ENCODE peak calls at places on chromosomes 11 and 22, in seven cellular contexts. One of them, this sample, is unnamed.
A peak's percentile ranks its signal among the peaks of the same experiment; 100 is the strongest.

GRCh38 chr22:38335077-38335476 is 17.8 kb upstream of the CSNK1E start:
- DNase-seq in PC-9: no peak
- DNase-seq in left ventricle myocardium inferior: no peak
- DNase-seq in aorta: no peak
- DNase-seq in prostate gland: no peak
- DNase-seq in body of pancreas: no peak
- DNase-seq in HCT116: no peak
- DNase-seq in this sample: no peak

GRCh38 chr22:40694409-40694808 is 15.1 kb downstream of the MCHR1 start:
- DNase-seq in left ventricle myocardium inferior: no peak
- DNase-seq in HCT116: no peak
- DNase-seq in prostate gland: peak; percentile 52
- DNase-seq in aorta: no peak
- DNase-seq in body of pancreas: no peak
- DNase-seq in PC-9: no peak
- DNase-seq in this sample: no peak

GRCh38 chr11:18071098-18071705 is 25.1 kb upstream of the TPH1 start:
- DNase-seq in body of pancreas: no peak
- DNase-seq in left ventricle myocardium inferior: no peak
- DNase-seq in HCT116: no peak
- DNase-seq in PC-9: no peak
- DNase-seq in prostate gland: no peak
- DNase-seq in aorta: no peak
- DNase-seq in this sample: no peak

GRCh38 chr11:6742260-6742659 is 29.5 kb downstream of the OR2AG2 start:
- DNase-seq in prostate gland: no peak
- DNase-seq in body of pancreas: no peak
- DNase-seq in HCT116: no peak
- DNase-seq in left ventricle myocardium inferior: no peak
- DNase-seq in aorta: no peak
- DNase-seq in PC-9: no peak
- DNase-seq in this sample: no peak

GRCh38 chr22:35837328-35837727 is 119.7 kb downstream of the APOL5 start:
- DNase-seq in left ventricle myocardium inferior: no peak
- DNase-seq in body of pancreas: no peak
- DNase-seq in prostate gland: no peak
- DNase-seq in HCT116: no peak
- DNase-seq in aorta: no peak
- DNase-seq in PC-9: no peak
- DNase-seq in this sample: no peak

GRCh38 chr11:35932641-35933571 is 11.0 kb upstream of the LDLRAD3 start:
- DNase-seq in body of pancreas: no peak
- DNase-seq in prostate gland: no peak
- DNase-seq in HCT116: no peak
- DNase-seq in PC-9: no peak
- DNase-seq in aorta: no peak
- DNase-seq in left ventricle myocardium inferior: no peak
- DNase-seq in this sample: no peak

GRCh38 chr11:11422291-11423128 is 69.5 kb upstream of the CSNK2A3 start:
- DNase-seq in left ventricle myocardium inferior: no peak
- DNase-seq in prostate gland: peak; percentile 49
- DNase-seq in aorta: no peak
- DNase-seq in PC-9: no peak
- DNase-seq in HCT116: no peak
- DNase-seq in body of pancreas: peak; percentile 22
- DNase-seq in this sample: no peak

GRCh38 chr22:20604776-20605221 is 97.4 kb downstream of the MED15 start:
- DNase-seq in aorta: no peak
- DNase-seq in left ventricle myocardium inferior: no peak
- DNase-seq in body of pancreas: no peak
- DNase-seq in HCT116: no peak
- DNase-seq in prostate gland: no peak
- DNase-seq in PC-9: no peak
- DNase-seq in this sample: no peak

GRCh38 chr11:85772700-85773099 is 38.2 kb downstream of the SYTL2 start:
- DNase-seq in PC-9: no peak
- DNase-seq in prostate gland: no peak
- DNase-seq in HCT116: no peak
- DNase-seq in aorta: no peak
- DNase-seq in left ventricle myocardium inferior: no peak
- DNase-seq in body of pancreas: no peak
- DNase-seq in this sample: no peak

GRCh38 chr11:7986768-7987559 is at the start of gene EIF3F:
- DNase-seq in body of pancreas: peak; percentile 94
- DNase-seq in PC-9: peak; percentile 84
- DNase-seq in prostate gland: peak; percentile 97
- DNase-seq in aorta: peak; percentile 93
- DNase-seq in HCT116: peak; percentile 100
- DNase-seq in left ventricle myocardium inferior: peak; percentile 84
- DNase-seq in this sample: peak; percentile 95

GRCh38 chr22:41479671-41480396 is 10.9 kb downstream of the ACO2 start:
- DNase-seq in aorta: peak; percentile 68
- DNase-seq in PC-9: no peak
- DNase-seq in left ventricle myocardium inferior: no peak
- DNase-seq in prostate gland: no peak
- DNase-seq in HCT116: no peak
- DNase-seq in body of pancreas: no peak
- DNase-seq in this sample: no peak

GRCh38 chr22:21865041-21865440 is 2.4 kb downstream of the MAPK1 start:
- DNase-seq in body of pancreas: peak; percentile 45
- DNase-seq in PC-9: no peak
- DNase-seq in HCT116: no peak
- DNase-seq in aorta: no peak
- DNase-seq in prostate gland: peak; percentile 24
- DNase-seq in left ventricle myocardium inferior: no peak
- DNase-seq in this sample: no peak

GRCh38 chr22:48579035-48579914 is 1248.4 kb downstream of the BRD1 start:
- DNase-seq in left ventricle myocardium inferior: no peak
- DNase-seq in HCT116: no peak
- DNase-seq in prostate gland: no peak
- DNase-seq in PC-9: no peak
- DNase-seq in body of pancreas: no peak
- DNase-seq in aorta: no peak
- DNase-seq in this sample: no peak

GRCh38 chr22:31829505-31829904 is 75.7 kb downstream of the DEPDC5 start:
- DNase-seq in left ventricle myocardium inferior: no peak
- DNase-seq in body of pancreas: no peak
- DNase-seq in prostate gland: no peak
- DNase-seq in PC-9: peak; percentile 72
- DNase-seq in aorta: no peak
- DNase-seq in HCT116: peak; percentile 89
- DNase-seq in this sample: no peak

GRCh38 chr22:46482311-46482710 is 55.1 kb downstream of the CELSR1 start:
- DNase-seq in aorta: no peak
- DNase-seq in body of pancreas: no peak
- DNase-seq in HCT116: no peak
- DNase-seq in prostate gland: no peak
- DNase-seq in PC-9: no peak
- DNase-seq in left ventricle myocardium inferior: no peak
- DNase-seq in this sample: no peak

GRCh38 chr11:28659716-28660348 is 551.6 kb downstream of the METTL15 start:
- DNase-seq in body of pancreas: no peak
- DNase-seq in PC-9: no peak
- DNase-seq in HCT116: no peak
- DNase-seq in aorta: no peak
- DNase-seq in prostate gland: no peak
- DNase-seq in left ventricle myocardium inferior: no peak
- DNase-seq in this sample: no peak

GRCh38 chr11:104776501-104777170 is 121.6 kb downstream of the CASP12 start:
- DNase-seq in prostate gland: no peak
- DNase-seq in PC-9: peak; percentile 19
- DNase-seq in body of pancreas: no peak
- DNase-seq in left ventricle myocardium inferior: no peak
- DNase-seq in HCT116: no peak
- DNase-seq in aorta: no peak
- DNase-seq in this sample: no peak

GRCh38 chr11:121086866-121087265 is 14.2 kb upstream of the TECTA start:
- DNase-seq in aorta: no peak
- DNase-seq in prostate gland: no peak
- DNase-seq in HCT116: no peak
- DNase-seq in body of pancreas: no peak
- DNase-seq in left ventricle myocardium inferior: no peak
- DNase-seq in PC-9: no peak
- DNase-seq in this sample: no peak

GRCh38 chr11:29127456-29127855 is 889.4 kb downstream of the KCNA4 start:
- DNase-seq in HCT116: no peak
- DNase-seq in PC-9: no peak
- DNase-seq in left ventricle myocardium inferior: no peak
- DNase-seq in body of pancreas: no peak
- DNase-seq in aorta: no peak
- DNase-seq in prostate gland: no peak
- DNase-seq in this sample: no peak

GRCh38 chr22:29733362-29734322 is 13.8 kb downstream of the CABP7 start:
- DNase-seq in body of pancreas: peak; percentile 74
- DNase-seq in left ventricle myocardium inferior: peak; percentile 28
- DNase-seq in PC-9: no peak
- DNase-seq in prostate gland: peak; percentile 47
- DNase-seq in aorta: no peak
- DNase-seq in HCT116: no peak
- DNase-seq in this sample: no peak

GRCh38 chr11:131749100-131749499 is 378.7 kb downstream of the NTM start:
- DNase-seq in aorta: no peak
- DNase-seq in HCT116: no peak
- DNase-seq in PC-9: no peak
- DNase-seq in left ventricle myocardium inferior: no peak
- DNase-seq in body of pancreas: no peak
- DNase-seq in prostate gland: no peak
- DNase-seq in this sample: no peak

GRCh38 chr11:3231851-3232744 is at the start of gene MRGPRE:
- DNase-seq in PC-9: peak; percentile 12
- DNase-seq in HCT116: no peak
- DNase-seq in prostate gland: no peak
- DNase-seq in body of pancreas: peak; percentile 18
- DNase-seq in left ventricle myocardium inferior: peak; percentile 62
- DNase-seq in aorta: peak; percentile 80
- DNase-seq in this sample: no peak

GRCh38 chr11:16924462-16924825 is 89.8 kb downstream of the PLEKHA7 start:
- DNase-seq in left ventricle myocardium inferior: no peak
- DNase-seq in HCT116: no peak
- DNase-seq in body of pancreas: no peak
- DNase-seq in prostate gland: no peak
- DNase-seq in aorta: no peak
- DNase-seq in PC-9: no peak
- DNase-seq in this sample: no peak

GRCh38 chr11:15499684-15500083 is 385.0 kb downstream of the INSC start:
- DNase-seq in aorta: no peak
- DNase-seq in prostate gland: no peak
- DNase-seq in HCT116: no peak
- DNase-seq in body of pancreas: no peak
- DNase-seq in PC-9: no peak
- DNase-seq in left ventricle myocardium inferior: no peak
- DNase-seq in this sample: no peak

GRCh38 chr11:44243633-44244343 is 66.2 kb downstream of the ALX4 start:
- DNase-seq in left ventricle myocardium inferior: no peak
- DNase-seq in PC-9: no peak
- DNase-seq in body of pancreas: no peak
- DNase-seq in prostate gland: no peak
- DNase-seq in HCT116: no peak
- DNase-seq in aorta: no peak
- DNase-seq in this sample: no peak

DNA sequence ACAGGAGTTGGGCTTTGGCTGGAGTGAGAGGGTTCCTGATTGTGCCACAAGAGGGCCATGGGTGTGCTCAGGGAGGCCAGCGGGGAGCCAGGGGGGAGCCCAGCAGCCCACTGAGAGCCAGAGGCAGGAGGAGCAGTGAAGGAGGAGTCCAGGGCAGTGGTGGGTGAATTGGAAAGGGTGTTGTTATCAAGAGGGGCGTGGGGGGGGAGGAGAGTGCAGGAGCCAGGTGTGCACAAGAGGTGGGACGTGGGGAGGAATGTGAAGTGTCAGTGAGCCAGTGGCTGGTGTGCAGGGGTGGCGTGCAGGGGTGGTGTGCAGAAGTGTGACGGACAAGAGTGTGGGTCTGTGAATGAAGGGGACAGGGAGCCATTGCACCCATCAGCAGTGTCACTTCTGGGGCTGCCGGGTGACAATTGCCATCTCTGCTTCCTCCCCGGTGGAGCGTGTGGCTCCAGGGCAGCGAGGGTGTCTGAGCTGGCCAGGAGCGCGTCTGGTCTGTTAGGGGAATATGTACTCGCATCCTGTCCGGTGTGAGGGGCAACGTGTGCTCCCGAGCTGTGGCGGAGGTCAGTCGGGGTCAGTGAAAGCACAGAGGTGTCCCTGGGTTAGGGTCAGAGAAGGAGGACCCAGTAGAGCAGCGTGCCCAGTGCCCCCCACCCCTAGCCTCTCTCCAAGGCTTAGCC is 1.7 kb downstream of the CLCF1 start:
- DNase-seq in prostate gland: no peak
- DNase-seq in aorta: no peak
- DNase-seq in HCT116: no peak
- DNase-seq in PC-9: no peak
- DNase-seq in body of pancreas: peak; percentile 60
- DNase-seq in left ventricle myocardium inferior: no peak
- DNase-seq in this sample: no peak
- H3K4me1 ChIP-seq in prostate gland: peaks cover 25% of the 10 kb centered on the region
- H3K4me1 ChIP-seq in aorta: no peaks in the 10 kb centered on the region
- H3K4me1 ChIP-seq in HCT116: peaks cover 81% of the 10 kb centered on the region
- H3K4me1 ChIP-seq in PC-9: peaks cover 35% of the 10 kb centered on the region
- H3K4me1 ChIP-seq in body of pancreas: peaks cover 46% of the 10 kb centered on the region
- H3K4me1 ChIP-seq in left ventricle myocardium inferior: peaks cover 60% of the 10 kb centered on the region
- H3K4me1 ChIP-seq in this sample: peaks cover 60% of the 10 kb centered on the region

GRCh38 chr11:9065614-9066431 is 25.6 kb downstream of the SCUBE2 start:
- DNase-seq in aorta: no peak
- DNase-seq in prostate gland: no peak
- DNase-seq in left ventricle myocardium inferior: no peak
- DNase-seq in body of pancreas: no peak
- DNase-seq in HCT116: no peak
- DNase-seq in PC-9: no peak
- DNase-seq in this sample: no peak
- H3K27ac ChIP-seq in aorta: no peak overlapping the region
- H3K27ac ChIP-seq in prostate gland: no peak overlapping the region
- H3K27ac ChIP-seq in left ventricle myocardium inferior: no peak overlapping the region
- H3K27ac ChIP-seq in body of pancreas: no peak overlapping the region
- H3K27ac ChIP-seq in HCT116: no peak overlapping the region
- H3K27ac ChIP-seq in PC-9: no peak overlapping the region
- H3K27ac ChIP-seq in this sample: no peak overlapping the region

DNA sequence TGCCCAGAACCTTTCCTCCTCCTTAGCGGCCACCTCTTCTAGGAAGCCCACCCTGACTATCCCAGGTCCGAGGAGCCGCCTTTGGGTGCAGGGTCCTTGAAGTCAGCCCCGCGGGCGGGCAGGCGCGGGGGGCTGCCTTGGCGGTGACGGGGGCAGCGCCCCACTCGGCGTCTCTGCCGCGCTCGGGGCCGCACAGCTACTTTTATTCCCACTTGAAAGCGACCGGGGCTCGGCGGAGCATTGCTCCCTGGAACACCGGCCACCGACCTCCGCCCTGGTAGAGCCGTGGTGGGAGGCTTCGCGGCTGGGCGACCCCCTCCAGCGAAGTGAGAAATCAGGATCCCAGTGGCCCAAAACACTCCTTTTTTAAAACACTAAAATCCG is 823 bp upstream of the MAPK11 start:
- DNase-seq in left ventricle myocardium inferior: no peak
- DNase-seq in prostate gland: no peak
- DNase-seq in body of pancreas: no peak
- DNase-seq in aorta: no peak
- DNase-seq in PC-9: no peak
- DNase-seq in HCT116: no peak
- DNase-seq in this sample: no peak
- H3K4me3 ChIP-seq in left ventricle myocardium inferior: peak overlapping the region; percentile 67
- H3K4me3 ChIP-seq in prostate gland: peak overlapping the region; percentile 40
- H3K4me3 ChIP-seq in body of pancreas: no peak overlapping the region
- H3K4me3 ChIP-seq in aorta: no peak overlapping the region
- H3K4me3 ChIP-seq in PC-9: peak overlapping the region; percentile 82
- H3K4me3 ChIP-seq in HCT116: peak overlapping the region; percentile 55
- H3K4me3 ChIP-seq in this sample: peak overlapping the region; percentile 59

GRCh38 chr11:115219378-115219777 is 284.8 kb downstream of the CADM1 start:
- DNase-seq in aorta: no peak
- DNase-seq in HCT116: no peak
- DNase-seq in PC-9: no peak
- DNase-seq in prostate gland: no peak
- DNase-seq in body of pancreas: no peak
- DNase-seq in left ventricle myocardium inferior: no peak
- DNase-seq in this sample: no peak
- H3K4me1 ChIP-seq in aorta: peaks cover 6% of the 10 kb centered on the region
- H3K4me1 ChIP-seq in HCT116: no peaks in the 10 kb centered on the region
- H3K4me1 ChIP-seq in PC-9: no peaks in the 10 kb centered on the region
- H3K4me1 ChIP-seq in prostate gland: no peaks in the 10 kb centered on the region
- H3K4me1 ChIP-seq in body of pancreas: no peaks in the 10 kb centered on the region
- H3K4me1 ChIP-seq in left ventricle myocardium inferior: peaks cover 32% of the 10 kb centered on the region
- H3K4me1 ChIP-seq in this sample: peaks cover 23% of the 10 kb centered on the region